ENCODE peak calls at places on chromosomes 6 and 20, in four cellular contexts. R is kidney epithelial cell, A is astrocyte, P is fibroblast of pulmonary artery. G is an unnamed sample.

GRCh38 chr20:25014816-25015215 is 22.3 kb upstream of the APMAP start:
- DNase-seq in P (no peak), R (no peak), A (no peak), G (no peak)

GRCh38 chr6:136230219-136230980 is 19.7 kb downstream of the MTFR2 start:
- DNase-seq in A (no peak), P (no peak), R (no peak), G (no peak)

GRCh38 chr6:44004625-44005506 is 122.4 kb downstream of the MRPL14 start:
- DNase-seq in P (no peak), R (no peak), A (no peak), G (no peak)

GRCh38 chr20:39289316-39289715 is 327.2 kb downstream of the DHX35 start:
- DNase-seq in A (no peak), R (no peak), P (no peak), G (no peak)

GRCh38 chr6:135176464-135176863 is 4.6 kb upstream of the MYB start:
- DNase-seq in R (no peak), A (no peak), P (no peak), G (no peak)

GRCh38 chr20:61394088-61394822 is 142.2 kb downstream of the CDH4 start:
- DNase-seq in R (no peak), P (no peak), A (no peak), G (no peak)

GRCh38 chr6:111423055-111423633 is 59.9 kb downstream of the REV3L start:
- DNase-seq in R (no peak), A (peak; percentile 31), P (no peak), G (no peak)

GRCh38 chr6:82144852-82145332 is 102.7 kb downstream of the IBTK start:
- DNase-seq in A (peak; percentile 90), R (peak; percentile 88), P (peak; percentile 85), G (peak; percentile 84)

GRCh38 chr6:119350202-119351004 is 842 bp upstream of the MAN1A1 start:
- DNase-seq in A (peak; percentile 69), R (no peak), P (peak; percentile 87), G (no peak)

GRCh38 chr6:52815167-52816092 is 11.8 kb upstream of the GSTA1 start:
- DNase-seq in R (no peak), P (peak; percentile 56), A (peak; percentile 12), G (peak; percentile 2)

GRCh38 chr20:38013891-38014290 is 19.4 kb downstream of the TTI1 start:
- DNase-seq in R (no peak), P (no peak), A (no peak), G (no peak)

GRCh38 chr6:159106627-159107241 is 61.9 kb upstream of the TAGAP start:
- DNase-seq in P (peak; percentile 52), R (no peak), A (peak; percentile 54), G (no peak)

GRCh38 chr20:42603655-42604054 is 586.1 kb downstream of the PTPRT start:
- DNase-seq in R (no peak), P (no peak), A (no peak), G (no peak)

GRCh38 chr20:42610070-42610469 is 579.6 kb downstream of the PTPRT start:
- DNase-seq in R (no peak), A (no peak), P (no peak), G (no peak)

DNA sequence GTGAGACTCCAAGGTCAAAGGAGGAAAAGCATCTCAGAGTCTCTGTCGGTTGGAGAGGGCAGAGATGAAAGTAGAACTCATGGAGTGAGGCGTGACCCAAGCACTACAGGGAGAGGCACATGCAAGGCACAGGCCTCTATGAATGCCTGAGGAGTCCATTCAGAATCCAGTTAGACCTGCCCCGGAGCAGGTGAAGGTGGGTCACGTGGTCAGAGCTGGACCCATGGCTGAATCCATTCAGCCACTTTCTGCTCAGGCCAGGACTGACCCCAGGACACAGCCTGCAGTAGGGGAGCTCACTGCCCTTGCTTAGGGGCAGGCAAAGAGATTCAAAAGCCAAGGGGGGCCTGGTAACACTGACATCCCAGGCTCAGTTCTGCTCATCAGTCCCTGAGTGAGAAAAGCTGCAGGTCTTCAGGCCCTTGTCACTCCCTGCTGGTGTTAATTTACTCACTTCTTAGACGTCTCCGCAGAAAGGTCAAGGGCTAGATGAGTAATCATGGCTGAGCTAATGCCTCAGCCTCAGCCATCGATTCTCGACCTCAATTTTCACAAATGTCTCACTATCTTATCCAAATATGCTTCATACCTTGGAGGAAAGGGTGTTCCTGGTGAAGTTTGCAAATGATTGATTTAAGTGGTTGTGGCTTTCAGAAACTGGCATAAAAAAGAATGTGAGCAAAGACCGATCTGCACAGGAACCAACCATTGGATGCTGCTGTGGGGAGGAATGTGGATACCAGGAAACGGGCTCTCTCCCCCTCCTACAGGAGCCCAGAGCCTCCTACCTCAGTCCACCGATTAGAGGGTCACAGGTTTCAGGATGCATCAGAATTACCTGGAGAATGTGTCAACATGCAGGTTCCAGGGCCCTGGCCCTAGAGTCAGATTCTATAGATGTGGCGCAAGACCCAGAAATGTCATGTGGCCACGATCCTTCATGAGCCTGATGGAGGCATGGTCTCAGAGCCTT is 584.4 kb downstream of the PTPRT start:
- DNase-seq in R (peak; percentile 71), A (no peak), P (no peak), G (no peak)
- H3K4me3 ChIP-seq in R (no peak overlapping the region), A (no peak overlapping the region), P (no peak overlapping the region), G (no peak overlapping the region)

GRCh38 chr6:109236140-109237081 is 141.1 kb downstream of the CEP57L1 start:
- DNase-seq in P (no peak), R (no peak), A (no peak), G (no peak)
- TF ChIP-seq CTCF in P (no peak), R (no peak), A (no peak), G (peak; percentile 35)

GRCh38 chr20:4152696-4153235 is 137.4 kb upstream of the RNF24 start:
- DNase-seq in R (no peak), P (no peak), A (peak; percentile 34), G (no peak)

GRCh38 chr20:4153251-4153650 is 137.9 kb upstream of the RNF24 start:
- DNase-seq in A (no peak), R (no peak), P (no peak), G (no peak)

GRCh38 chr20:4150095-4150492 is 134.7 kb upstream of the RNF24 start:
- DNase-seq in R (no peak), P (peak; percentile 69), A (peak; percentile 56), G (no peak)

GRCh38 chr20:4151991-4152695 is 136.8 kb upstream of the RNF24 start:
- DNase-seq in A (peak; percentile 84), R (peak; percentile 86), P (no peak), G (no peak)

DNA sequence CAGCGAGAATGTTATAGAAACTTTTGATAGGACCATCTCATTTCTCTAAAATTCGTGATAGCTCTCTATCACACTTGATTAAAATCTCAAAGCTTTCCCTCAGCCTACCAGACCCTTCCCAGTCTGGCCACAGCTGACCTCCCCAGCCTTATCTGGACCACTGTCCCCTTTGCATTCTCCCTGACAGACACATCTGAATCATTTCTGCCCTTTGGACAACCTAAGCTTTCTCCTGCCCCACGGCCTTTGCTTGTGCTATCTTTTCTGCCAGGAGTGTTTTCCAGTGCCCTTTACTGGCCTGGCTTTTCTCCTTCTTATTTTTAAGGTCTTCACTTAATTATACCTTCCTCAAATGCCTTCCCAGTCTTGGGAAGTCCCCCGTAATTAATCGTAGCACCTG is 136.0 kb upstream of the RNF24 start:
- DNase-seq in R (no peak), P (no peak), A (no peak), G (no peak)
- H3K4me3 ChIP-seq in R (no peak overlapping the region), P (no peak overlapping the region), A (no peak overlapping the region), G (no peak overlapping the region)

GRCh38 chr6:14477559-14477958 is 360.0 kb downstream of the CD83 start:
- DNase-seq in A (no peak), P (no peak), R (no peak), G (no peak)
- TF ChIP-seq CTCF in A (no peak), P (no peak), R (no peak), G (no peak)

GRCh38 chr6:13012977-13013680 is 296.6 kb downstream of the PHACTR1 start:
- DNase-seq in R (no peak), P (peak; percentile 7), A (no peak), G (no peak)
- H3K4me3 ChIP-seq in R (peak overlapping the region; percentile 33), P (peak overlapping the region; percentile 52), A (peak overlapping the region; percentile 42), G (peak overlapping the region; percentile 59)

GRCh38 chr6:41690541-41691330 is 44.7 kb downstream of the TFEB start:
- DNase-seq in R (no peak), A (no peak), P (no peak), G (no peak)
- TF ChIP-seq CTCF in R (no peak), A (no peak), P (no peak), G (no peak)

GRCh38 chr20:2751868-2752630 is 48.4 kb downstream of the CPXM1 start:
- DNase-seq in P (peak; percentile 14), A (no peak), R (no peak), G (no peak)
- H3K4me3 ChIP-seq in P (peak overlapping the region; percentile 40), A (peak overlapping the region; percentile 23), R (peak overlapping the region; percentile 14), G (no peak overlapping the region)

DNA sequence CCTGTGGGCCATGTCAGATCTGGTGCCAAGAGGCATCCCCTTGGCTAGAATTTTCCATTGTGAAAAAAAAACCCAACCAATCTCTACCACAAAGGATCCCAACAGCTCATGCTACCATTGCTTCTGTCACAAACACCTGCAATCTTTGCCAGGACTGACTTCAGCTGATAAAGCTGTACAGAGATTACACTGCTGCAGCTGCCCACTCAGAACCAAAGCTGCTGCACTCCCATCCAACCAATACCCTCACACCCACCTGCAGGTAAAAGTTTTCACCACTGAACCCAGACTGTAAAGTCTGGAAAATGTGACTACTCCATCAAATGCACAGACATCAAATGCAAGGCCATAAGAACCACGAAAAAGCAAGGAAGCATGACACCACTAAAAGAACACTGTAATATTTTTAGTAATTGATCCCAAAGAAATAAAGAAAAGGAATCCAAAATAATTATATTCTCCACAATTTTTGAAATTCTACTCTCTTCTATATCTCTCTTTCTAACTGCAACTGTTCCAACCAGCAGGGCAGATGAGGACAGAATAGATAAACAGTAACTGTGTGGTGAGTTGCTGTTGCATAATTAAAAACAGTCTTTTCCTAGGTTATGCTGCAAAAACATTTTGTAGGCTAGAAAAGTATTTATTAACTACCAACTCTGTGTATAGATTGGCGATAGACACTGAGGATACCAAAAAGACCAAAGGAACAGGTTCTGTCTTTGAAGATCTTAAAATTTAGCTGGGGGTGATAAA is 128.0 kb upstream of the MCHR2 start:
- DNase-seq in A (no peak), R (no peak), P (no peak), G (no peak)
- TF ChIP-seq CTCF in A (no peak), R (no peak), P (no peak), G (no peak)

GRCh38 chr6:26045046-26045938 is 41.9 kb upstream of the HFE start:
- DNase-seq in R (no peak), P (peak; percentile 95), A (peak; percentile 84), G (no peak)

GRCh38 chr6:26043389-26044139 is 43.7 kb upstream of the HFE start:
- DNase-seq in A (peak; percentile 95), R (peak; percentile 92), P (peak; percentile 99), G (peak; percentile 95)

GRCh38 chr6:26045939-26046368 is 41.3 kb upstream of the HFE start:
- DNase-seq in R (no peak), A (no peak), P (no peak), G (no peak)

GRCh38 chr6:26041946-26042345 is 45.3 kb upstream of the HFE start:
- DNase-seq in R (no peak), P (no peak), A (no peak), G (no peak)

GRCh38 chr6:26044140-26045045 is 42.8 kb upstream of the HFE start:
- DNase-seq in R (no peak), P (no peak), A (no peak), G (no peak)
- H3K4me3 ChIP-seq in R (peak overlapping the region; percentile 40), P (peak overlapping the region; percentile 53), A (peak overlapping the region; percentile 67), G (peak overlapping the region; percentile 61)

G was measured in retinal pigment epithelial cell.